ENCODE peak calls at places on chromosomes 12 and 14, in four cellular contexts. C is K562, U is SK-N-SH, Z is HepG2. K is an unnamed sample.

GRCh38 chr12:104596128-104596799 is 139.5 kb downstream of the CHST11 start:
- DNase-seq in Z (no peak), C (no peak), U (no peak), K (no peak)

GRCh38 chr12:126040307-126040706 is 975.1 kb downstream of the AACS start:
- DNase-seq in U (no peak), C (no peak), Z (no peak), K (no peak)

GRCh38 chr12:101474711-101475386 is at the start of gene SPIC:
- DNase-seq in U (no peak), Z (no peak), C (no peak), K (no peak)

GRCh38 chr12:38892090-38892786 is 13.2 kb downstream of the CPNE8 start:
- DNase-seq in U (no peak), C (peak; percentile 6), Z (peak; percentile 92), K (no peak)

GRCh38 chr12:64608901-64609542 is 1.3 kb upstream of the RASSF3 start:
- DNase-seq in C (peak; percentile 83), U (peak; percentile 48), Z (peak; percentile 58), K (peak; percentile 81)

GRCh38 chr14:51442513-51443175 is 202.6 kb downstream of the TMX1 start:
- DNase-seq in U (no peak), Z (no peak), C (no peak), K (no peak)

GRCh38 chr12:84562331-84562730 is 350.3 kb downstream of the SLC6A15 start:
- DNase-seq in U (no peak), Z (no peak), C (no peak), K (no peak)

GRCh38 chr12:34294671-34295365 is 272.5 kb downstream of the ALG10 start:
- DNase-seq in Z (no peak), U (no peak), C (no peak), K (no peak)

GRCh38 chr12:51127050-51127729 is 43.8 kb upstream of the CSRNP2 start:
- DNase-seq in U (no peak), C (no peak), Z (no peak), K (no peak)

GRCh38 chr14:56199976-56200577 is 81.9 kb downstream of the PELI2 start:
- DNase-seq in U (no peak), C (no peak), Z (no peak), K (no peak)

GRCh38 chr14:71348394-71348793 is 441.1 kb downstream of the PCNX1 start:
- DNase-seq in C (no peak), U (no peak), Z (no peak), K (no peak)

GRCh38 chr14:56423591-56423991 is 156.0 kb upstream of the TMEM260 start:
- DNase-seq in C (no peak), Z (no peak), U (no peak), K (no peak)

GRCh38 chr12:66823857-66824570 is 145.1 kb upstream of the GRIP1 start:
- DNase-seq in C (no peak), Z (no peak), U (no peak), K (no peak)

GRCh38 chr14:20343855-20344205 is 395 bp downstream of the PARP2 start:
- DNase-seq in U (no peak), C (peak; percentile 25), Z (no peak), K (no peak)

GRCh38 chr12:71589478-71589881 is 74.2 kb downstream of the ZFC3H1 start:
- DNase-seq in C (no peak), Z (no peak), U (no peak), K (no peak)

GRCh38 chr12:68162374-68162773 is 2.8 kb upstream of the IFNG start:
- DNase-seq in Z (no peak), U (no peak), C (no peak), K (no peak)

GRCh38 chr14:73777420-73777819 is 63.2 kb upstream of the PNMA1 start:
- DNase-seq in Z (no peak), C (no peak), U (no peak), K (no peak)

GRCh38 chr12:10554228-10554970 is 48.7 kb downstream of the EIF2S3B start:
- DNase-seq in Z (no peak), U (no peak), C (no peak), K (no peak)

GRCh38 chr12:57272337-57273151 is 21.6 kb upstream of the STAC3 start:
- DNase-seq in U (peak; percentile 49), C (peak; percentile 61), Z (no peak), K (no peak)

GRCh38 chr12:105474672-105475071 is 144.2 kb downstream of the C12orf75 start:
- DNase-seq in Z (no peak), C (no peak), U (no peak), K (no peak)

GRCh38 chr14:58362798-58363412 is 32.8 kb upstream of the TOMM20L start:
- DNase-seq in Z (peak; percentile 41), U (peak; percentile 31), C (peak; percentile 16), K (peak; percentile 21)

GRCh38 chr12:22467190-22467589 is 77.2 kb downstream of the C2CD5 start:
- DNase-seq in Z (no peak), U (no peak), C (no peak), K (no peak)

GRCh38 chr12:91852646-91853045 is 293.0 kb downstream of the BTG1 start:
- DNase-seq in U (no peak), Z (no peak), C (no peak), K (no peak)

GRCh38 chr14:94132285-94132887 is 3.0 kb upstream of the IFI27L2 start:
- DNase-seq in Z (peak; percentile 72), U (peak; percentile 52), C (peak; percentile 50), K (peak; percentile 66)

DNA sequence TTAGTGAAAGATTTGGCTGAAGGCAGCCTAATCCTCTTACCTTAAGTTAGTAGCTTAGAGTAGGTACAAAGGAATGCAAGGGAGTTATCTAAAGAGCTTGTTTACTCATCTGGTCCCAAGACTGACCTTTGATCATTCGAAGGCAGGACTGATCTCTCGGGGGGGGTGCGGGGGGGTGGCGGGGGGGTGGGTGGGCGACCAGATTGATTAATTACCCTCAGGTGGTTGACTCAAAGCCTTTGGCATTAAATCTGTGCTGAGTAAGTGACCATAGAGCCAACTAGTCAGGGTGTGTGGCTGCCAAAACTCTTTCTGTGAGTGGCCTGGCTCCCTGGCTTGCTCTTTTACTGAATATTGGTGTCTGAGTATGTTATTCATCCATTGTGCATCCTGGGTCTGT is 731.9 kb upstream of the FBXO33 start:
- DNase-seq in C (no peak), Z (no peak), U (no peak), K (no peak)
- TF ChIP-seq ELF1 in C (no peak), Z (no peak), U (no peak), K (no peak)

GRCh38 chr14:102144914-102145313 is 5.2 kb downstream of the WDR20 start:
- DNase-seq in C (no peak), Z (no peak), U (no peak), K (no peak)

GRCh38 chr14:102141797-102142196 is 2.1 kb downstream of the WDR20 start:
- DNase-seq in Z (no peak), C (no peak), U (peak; percentile 53), K (no peak)

GRCh38 chr14:102140750-102141145 is 1.1 kb downstream of the WDR20 start:
- DNase-seq in C (peak; percentile 43), U (no peak), Z (no peak), K (no peak)

GRCh38 chr14:102146423-102146822 is 6.7 kb downstream of the WDR20 start:
- DNase-seq in C (no peak), U (no peak), Z (no peak), K (no peak)

DNA sequence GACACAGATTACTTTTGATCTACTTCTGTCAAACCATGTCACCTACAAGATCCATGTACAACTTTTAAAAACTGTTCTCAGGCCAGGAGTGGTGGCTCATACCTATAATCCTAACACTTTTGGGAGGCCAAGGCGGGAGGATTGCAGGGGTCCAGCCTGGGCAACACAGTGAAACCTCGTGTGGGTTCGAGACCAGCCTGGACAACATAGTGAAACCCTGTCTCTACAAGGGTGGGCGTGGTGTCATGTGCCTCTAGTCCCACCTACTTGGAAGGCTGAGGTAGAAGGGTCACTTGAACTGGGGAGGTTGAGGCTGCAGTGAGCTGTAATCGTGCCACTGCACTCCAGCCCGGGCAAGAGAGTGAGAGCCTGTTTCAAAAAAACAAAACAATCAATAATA is 5.7 kb downstream of the WDR20 start:
- DNase-seq in U (no peak), C (no peak), Z (no peak), K (no peak)
- TF ChIP-seq ELF1 in U (no peak), C (no peak), Z (no peak), K (no peak)

DNA sequence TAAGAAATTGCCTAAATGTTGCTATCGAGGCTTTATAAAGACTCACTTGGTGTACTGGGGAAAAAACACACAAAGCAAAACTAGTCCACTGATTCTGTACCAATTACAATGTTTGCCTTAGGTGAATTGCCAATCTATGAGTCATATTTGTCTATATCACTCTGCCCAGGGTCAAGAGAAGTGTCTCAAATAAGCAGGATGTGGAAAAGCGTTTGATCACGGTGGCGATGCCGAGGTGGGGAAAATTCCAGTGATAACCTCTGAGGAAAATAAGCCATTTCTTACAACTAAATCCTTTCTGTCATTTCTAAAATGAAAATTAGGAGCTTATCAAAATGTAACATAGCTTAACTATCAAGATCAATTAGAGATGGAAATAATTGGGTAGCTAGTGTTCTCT is 148.6 kb upstream of the DIO3 start:
- DNase-seq in Z (peak; percentile 86), C (no peak), U (no peak), K (peak; percentile 15)
- TF ChIP-seq ELF1 in Z (no peak), C (no peak), U (no peak), K (no peak)

DNA sequence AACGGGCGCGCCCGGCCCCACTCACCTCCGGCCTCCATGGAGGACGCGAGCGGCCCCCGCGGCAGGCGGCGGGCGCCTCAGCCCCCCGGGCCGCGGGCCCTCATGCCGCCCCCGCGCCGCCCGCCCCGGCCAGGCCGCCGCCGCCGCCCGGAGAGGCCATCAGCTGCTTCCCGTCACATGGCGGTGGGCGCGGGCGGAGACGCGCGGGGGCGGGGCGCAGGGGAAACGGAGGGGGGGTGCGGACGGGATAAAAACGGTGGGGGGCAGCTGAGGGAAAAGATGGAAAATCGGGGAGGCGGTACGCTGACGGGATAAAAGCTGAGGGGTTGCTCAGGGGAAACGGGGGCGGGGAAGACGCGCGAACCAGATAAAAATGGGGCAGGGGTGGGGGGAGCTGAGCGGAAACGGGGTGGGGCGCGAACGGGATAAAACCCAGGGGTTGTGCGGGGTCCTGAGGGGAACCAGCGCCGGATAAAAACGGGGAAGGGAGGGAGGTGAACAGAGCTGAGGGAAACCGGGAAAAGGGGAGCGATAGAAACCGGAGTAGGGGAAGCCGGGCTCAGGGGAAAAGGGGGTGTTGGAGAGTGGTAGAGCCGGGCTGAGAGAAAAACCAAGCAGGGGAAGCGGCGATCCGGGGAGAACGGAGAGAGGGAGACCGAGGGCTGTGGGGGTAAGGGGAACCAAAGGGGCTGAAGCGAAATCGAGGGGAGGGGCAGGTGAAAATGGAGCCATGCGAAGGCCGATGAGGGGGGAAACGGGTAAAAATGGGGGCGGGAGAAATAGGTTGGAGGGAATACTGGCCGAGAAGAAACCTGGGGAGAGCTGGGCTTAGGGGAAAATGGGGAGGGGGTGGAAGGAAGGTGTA is at the start of gene WSB2:
- DNase-seq in Z (no peak), C (peak; percentile 80), U (peak; percentile 88), K (no peak)
- TF ChIP-seq ELF1 in Z (no peak), C (peak; percentile 49), U (no peak), K (no peak)

K was measured in HCT116.